ENCODE peak calls at places on chromosome 4, in seven cellular contexts. J is endothelial cell of umbilical vein, C is transverse colon, X is astrocyte of the spinal cord, K is NT2/D1, G is cardiac muscle cell, I is GM12865. D is an unnamed sample.

GRCh38 chr4:130233377-130234047 is 1137.6 kb downstream of the C4orf33 start:
- DNase-seq in J (no peak), C (no peak), X (peak), K (no peak), G (peak), I (peak), D (peak)

GRCh38 chr4:121564840-121565375 is 131.9 kb downstream of the ANXA5 start:
- DNase-seq in J (no peak), C (no peak), X (peak), K (no peak), G (no peak), I (no peak), D (no peak)

GRCh38 chr4:132108784-132109183 is 1040.3 kb upstream of the PCDH10 start:
- DNase-seq in J (no peak), C (no peak), X (peak), K (no peak), G (peak), I (no peak), D (no peak)

GRCh38 chr4:44145868-44146267 is 302.7 kb downstream of the KCTD8 start:
- DNase-seq in J (peak), C (no peak), X (peak), K (no peak), G (no peak), I (no peak), D (no peak)

GRCh38 chr4:139817657-139818452 is 152.2 kb downstream of the MGST2 start:
- DNase-seq in J (no peak), C (no peak), X (no peak), K (no peak), G (no peak), I (no peak), D (no peak)

GRCh38 chr4:102586644-102587021 is 85.5 kb downstream of the NFKB1 start:
- DNase-seq in J (no peak), C (no peak), X (no peak), K (no peak), G (no peak), I (peak), D (no peak)

GRCh38 chr4:2537011-2537830 is 774 bp downstream of the FAM193A start:
- DNase-seq in J (peak), C (peak), X (peak), K (no peak), G (peak), I (peak), D (no peak)

GRCh38 chr4:8285976-8286718 is 16.6 kb downstream of the HTRA3 start:
- DNase-seq in J (no peak), C (no peak), X (no peak), K (no peak), G (no peak), I (no peak), D (no peak)

GRCh38 chr4:124610214-124610613 is 102.3 kb downstream of the ANKRD50 start:
- DNase-seq in J (no peak), C (no peak), X (no peak), K (no peak), G (no peak), I (no peak), D (no peak)

GRCh38 chr4:174058846-174059245 is 224.6 kb downstream of the FBXO8 start:
- DNase-seq in J (no peak), C (no peak), X (no peak), K (no peak), G (peak), I (no peak), D (no peak)

GRCh38 chr4:104394409-104394813 is 100.3 kb downstream of the CXXC4 start:
- DNase-seq in J (no peak), C (no peak), X (no peak), K (no peak), G (no peak), I (no peak), D (no peak)

GRCh38 chr4:164501074-164501473 is 252.9 kb upstream of the SMIM31 start:
- DNase-seq in J (no peak), C (no peak), X (peak), K (no peak), G (no peak), I (no peak), D (no peak)

GRCh38 chr4:4356106-4357041 is 30.5 kb upstream of the NSG1 start:
- DNase-seq in J (no peak), C (no peak), X (no peak), K (no peak), G (peak), I (no peak), D (no peak)

GRCh38 chr4:55851885-55852284 is 1.6 kb upstream of the EXOC1 start:
- DNase-seq in J (no peak), C (peak), X (no peak), K (no peak), G (no peak), I (no peak), D (peak)

GRCh38 chr4:71141125-71141524 is 147.7 kb downstream of the DCK start:
- DNase-seq in J (no peak), C (no peak), X (no peak), K (no peak), G (peak), I (peak), D (no peak)

GRCh38 chr4:54318904-54319303 is 89.8 kb downstream of the PDGFRA start:
- DNase-seq in J (peak), C (no peak), X (peak), K (peak), G (peak), I (peak), D (peak)

GRCh38 chr4:166195101-166195500 is 322.1 kb downstream of the TLL1 start:
- DNase-seq in J (no peak), C (no peak), X (no peak), K (no peak), G (no peak), I (no peak), D (no peak)

GRCh38 chr4:153757407-153757806 is 2.4 kb downstream of the RNF175 start:
- DNase-seq in J (no peak), C (no peak), X (no peak), K (no peak), G (no peak), I (no peak), D (no peak)

GRCh38 chr4:137768881-137769280 is 236.6 kb upstream of the PCDH18 start:
- DNase-seq in J (no peak), C (no peak), X (no peak), K (no peak), G (no peak), I (no peak), D (no peak)

GRCh38 chr4:26931451-26931850 is 70.8 kb downstream of the STIM2 start:
- DNase-seq in J (no peak), C (no peak), X (no peak), K (no peak), G (no peak), I (no peak), D (no peak)

GRCh38 chr4:53605783-53606182 is 14.5 kb upstream of the LNX1 start:
- DNase-seq in J (peak), C (no peak), X (no peak), K (no peak), G (peak), I (no peak), D (no peak)

GRCh38 chr4:73917081-73917501 is 47.9 kb downstream of the CXCL1 start:
- DNase-seq in J (peak), C (no peak), X (peak), K (no peak), G (peak), I (no peak), D (no peak)

GRCh38 chr4:153748378-153748777 is 11.4 kb downstream of the RNF175 start:
- DNase-seq in J (no peak), C (no peak), X (peak), K (no peak), G (peak), I (no peak), D (no peak)

GRCh38 chr4:8912506-8912905 is 40.9 kb upstream of the HMX1 start:
- DNase-seq in J (no peak), C (no peak), X (no peak), K (no peak), G (no peak), I (no peak), D (no peak)

GRCh38 chr4:4502694-4503311 is 39.0 kb downstream of the STX18 start:
- DNase-seq in J (peak), C (no peak), X (peak), K (no peak), G (peak), I (peak), D (peak)

GRCh38 chr4:138275946-138276621 is 33.9 kb upstream of the SLC7A11 start:
- DNase-seq in J (peak), C (no peak), X (peak), K (no peak), G (peak), I (no peak), D (no peak)

GRCh38 chr4:12633058-12633651 is 851.0 kb downstream of the RAB28 start:
- DNase-seq in J (peak), C (peak), X (peak), K (peak), G (peak), I (peak), D (peak)

GRCh38 chr4:111641813-111642579 is 503.3 kb upstream of the FAM241A start:
- DNase-seq in J (peak), C (peak), X (peak), K (peak), G (peak), I (peak), D (peak)

GRCh38 chr4:89306486-89307184 is 965 bp downstream of the GPRIN3 start:
- DNase-seq in J (no peak), C (no peak), X (no peak), K (no peak), G (no peak), I (no peak), D (no peak)

GRCh38 chr4:95129708-95130343 is 372.1 kb downstream of the BMPR1B start:
- DNase-seq in J (peak), C (no peak), X (peak), K (no peak), G (peak), I (no peak), D (no peak)

DNA sequence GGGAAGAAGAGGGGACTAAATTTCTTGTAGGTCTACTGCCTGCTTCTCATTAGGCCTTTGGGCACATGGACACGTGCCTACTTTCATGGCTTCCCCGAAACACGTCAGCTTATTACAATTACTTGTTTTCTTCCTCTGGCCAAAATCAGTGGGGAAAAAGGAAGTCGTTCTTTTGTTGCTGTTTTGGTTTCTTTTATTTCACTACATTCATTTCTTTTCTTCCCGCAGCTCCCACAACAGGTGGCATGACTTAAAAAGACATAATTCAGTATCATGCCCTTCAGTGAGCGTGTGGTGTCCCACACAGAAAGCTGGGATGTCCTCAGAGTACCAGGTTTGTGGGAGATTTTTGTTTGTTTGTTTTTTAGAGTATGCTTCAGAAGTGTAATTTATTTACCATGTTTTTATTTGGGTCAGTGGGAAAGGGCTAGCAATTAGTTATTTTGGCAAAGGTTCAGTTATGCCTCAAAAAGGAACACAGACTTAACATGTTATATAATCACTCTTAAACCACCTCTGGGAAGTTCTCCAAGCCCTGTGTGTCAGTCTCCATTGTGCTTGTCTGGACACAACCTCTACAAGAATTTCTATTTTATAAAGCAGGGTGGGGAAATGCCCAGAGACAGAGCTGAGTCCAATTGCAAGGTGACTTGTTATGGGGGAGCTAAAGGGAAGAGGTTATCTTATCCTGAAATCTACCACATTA is 44.2 kb upstream of the SPRY1 start:
- DNase-seq in J (peak), C (no peak), X (peak), K (no peak), G (peak), I (no peak), D (peak)
- H3K4me3 ChIP-seq in J (no peak), C (no peak), X (no peak), K (no peak), G (no peak), I (no peak), D (no peak)

DNA sequence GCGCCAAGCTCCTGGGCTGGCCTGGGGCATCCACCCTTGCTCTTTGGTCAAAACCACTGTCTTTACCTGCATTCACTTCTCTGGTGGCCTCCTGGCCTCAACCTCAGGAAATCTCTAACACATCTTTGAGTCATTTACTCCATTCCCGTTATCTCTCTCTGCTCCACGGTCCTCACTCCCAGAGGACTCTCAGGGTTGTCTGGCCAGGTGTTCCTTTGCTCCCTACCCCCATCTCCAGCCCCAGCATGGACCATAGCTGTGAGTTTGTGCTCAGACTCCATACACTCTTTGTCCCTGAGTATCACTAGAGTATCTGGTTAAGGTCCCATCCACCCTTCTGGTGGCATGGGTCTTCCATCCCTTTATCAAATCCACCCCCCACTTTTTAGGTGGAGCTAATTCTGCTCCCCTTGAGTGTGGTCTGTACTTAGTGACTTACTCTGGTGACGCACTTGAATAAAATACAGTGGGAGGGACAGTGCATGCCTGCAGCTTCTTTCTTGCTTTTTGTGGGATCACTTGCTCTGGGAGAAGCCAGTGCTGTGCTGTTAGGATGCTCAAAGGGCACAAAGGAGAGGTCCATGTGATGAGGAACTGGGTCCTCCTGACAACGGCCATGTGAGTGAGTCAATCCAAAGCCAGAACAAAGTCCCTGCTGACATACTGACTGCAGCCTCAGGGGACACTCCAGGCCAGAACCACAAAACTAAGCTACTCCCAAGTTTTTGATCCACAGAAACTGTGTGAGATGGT is 44.3 kb downstream of the IGFBP7 start:
- DNase-seq in J (no peak), C (no peak), X (peak), K (no peak), G (no peak), I (no peak), D (no peak)
- H3K4me3 ChIP-seq in J (no peak), C (no peak), X (no peak), K (no peak), G (no peak), I (no peak), D (no peak)

GRCh38 chr4:169253087-169253675 is 17.6 kb downstream of the SH3RF1 start:
- DNase-seq in J (peak), C (no peak), X (peak), K (no peak), G (no peak), I (no peak), D (no peak)

GRCh38 chr4:169249214-169249973 is 21.4 kb downstream of the SH3RF1 start:
- DNase-seq in J (peak), C (no peak), X (peak), K (no peak), G (peak), I (no peak), D (no peak)

GRCh38 chr4:169252339-169253086 is 18.2 kb downstream of the SH3RF1 start:
- DNase-seq in J (peak), C (no peak), X (peak), K (no peak), G (peak), I (no peak), D (no peak)

GRCh38 chr4:169250796-169251195 is 20.0 kb downstream of the SH3RF1 start:
- DNase-seq in J (no peak), C (no peak), X (no peak), K (no peak), G (no peak), I (no peak), D (no peak)

DNA sequence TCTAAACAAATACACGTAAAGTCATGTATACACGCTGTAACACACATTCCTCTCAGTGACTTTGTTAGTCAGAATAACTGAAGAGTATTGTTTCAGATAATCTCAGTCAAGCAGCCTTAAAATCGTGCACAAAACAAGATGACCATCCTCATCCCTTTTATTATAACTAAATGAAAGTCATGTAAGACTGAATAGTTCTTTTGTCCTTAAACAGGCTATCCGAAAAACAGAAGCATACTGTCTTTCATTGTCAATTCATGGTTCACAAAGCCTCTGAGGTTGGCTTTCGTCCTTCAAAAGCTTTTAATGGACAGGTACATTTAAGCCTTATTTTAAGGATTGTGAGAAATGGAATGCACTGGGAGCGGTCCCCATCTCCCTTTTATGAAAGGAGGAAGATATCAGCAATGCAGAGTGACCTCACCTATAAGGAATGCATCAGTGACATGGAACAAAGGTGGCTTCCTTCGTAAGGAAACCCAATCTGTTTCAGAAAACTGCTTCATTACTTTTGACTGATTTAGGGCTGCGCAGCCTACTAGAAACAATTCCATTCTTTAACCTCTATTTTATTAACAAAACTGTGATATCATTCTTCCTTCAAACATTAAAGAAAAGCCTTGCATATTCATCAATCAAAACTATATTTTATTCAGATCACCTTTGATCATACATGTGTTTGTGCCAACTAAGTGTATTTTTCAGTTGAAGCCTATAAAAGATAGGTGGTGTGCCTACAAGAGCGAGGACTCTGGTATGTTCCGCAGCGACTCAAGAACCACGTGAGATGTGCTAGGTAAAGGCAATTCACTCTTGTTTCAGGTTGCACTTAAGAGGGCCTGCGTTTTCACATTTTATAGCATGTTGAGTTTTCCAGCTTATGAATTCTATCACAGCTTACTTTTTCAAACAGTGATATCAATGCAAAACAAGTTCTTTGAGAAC is 19.2 kb downstream of the SH3RF1 start:
- DNase-seq in J (peak), C (peak), X (peak), K (no peak), G (no peak), I (no peak), D (no peak)
- H3K4me3 ChIP-seq in J (no peak), C (no peak), X (no peak), K (no peak), G (no peak), I (no peak), D (no peak)

GRCh38 chr4:10605056-10605455 is 79.5 kb downstream of the CLNK start:
- DNase-seq in J (no peak), C (no peak), X (no peak), K (no peak), G (no peak), I (no peak), D (no peak)

GRCh38 chr4:10605746-10606482 is 78.7 kb downstream of the CLNK start:
- DNase-seq in J (no peak), C (no peak), X (peak), K (no peak), G (no peak), I (no peak), D (no peak)

GRCh38 chr4:10608501-10609219 is 75.9 kb downstream of the CLNK start:
- DNase-seq in J (no peak), C (no peak), X (no peak), K (no peak), G (no peak), I (no peak), D (no peak)

GRCh38 chr4:10606483-10607155 is 77.9 kb downstream of the CLNK start:
- DNase-seq in J (no peak), C (no peak), X (no peak), K (no peak), G (no peak), I (no peak), D (no peak)

GRCh38 chr4:10607206-10607605 is 77.4 kb downstream of the CLNK start:
- DNase-seq in J (no peak), C (no peak), X (no peak), K (no peak), G (no peak), I (no peak), D (no peak)
- H3K4me3 ChIP-seq in J (no peak), C (no peak), X (no peak), K (no peak), G (no peak), I (no peak), D (no peak)